ENCODE peak calls at places on chromosomes 12 and 14, in four cellular contexts. One of them, this sample, is unnamed.

GRCh38 chr14:95482967-95483842 is 33.2 kb downstream of the SYNE3 start:
- DNase-seq in NCI-H1417 treated with DMSO at 0.1 percent for 48 hours: no peak
- DNase-seq in T-helper 2 cell: no peak
- DNase-seq in neuronal stem cell: no peak
- DNase-seq in this sample: no peak

GRCh38 chr14:72049462-72049861 is 117.2 kb downstream of the RGS6 start:
- DNase-seq in NCI-H1417 treated with DMSO at 0.1 percent for 48 hours: no peak
- DNase-seq in T-helper 2 cell: no peak
- DNase-seq in neuronal stem cell: no peak
- DNase-seq in this sample: no peak

GRCh38 chr12:89339531-89339930 is 12.8 kb downstream of the DUSP6 start:
- DNase-seq in NCI-H1417 treated with DMSO at 0.1 percent for 48 hours: no peak
- DNase-seq in T-helper 2 cell: no peak
- DNase-seq in neuronal stem cell: no peak
- DNase-seq in this sample: no peak

GRCh38 chr14:101927859-101928258 is 36.5 kb upstream of the DYNC1H1 start:
- DNase-seq in NCI-H1417 treated with DMSO at 0.1 percent for 48 hours: no peak
- DNase-seq in T-helper 2 cell: no peak
- DNase-seq in neuronal stem cell: no peak
- DNase-seq in this sample: no peak

GRCh38 chr14:33842299-33842698 is 108.6 kb downstream of the EGLN3 start:
- DNase-seq in NCI-H1417 treated with DMSO at 0.1 percent for 48 hours: no peak
- DNase-seq in T-helper 2 cell: no peak
- DNase-seq in neuronal stem cell: no peak
- DNase-seq in this sample: no peak

GRCh38 chr12:70070494-70071007 is 172.7 kb upstream of the CNOT2 start:
- DNase-seq in NCI-H1417 treated with DMSO at 0.1 percent for 48 hours: no peak
- DNase-seq in T-helper 2 cell: no peak
- DNase-seq in neuronal stem cell: no peak
- DNase-seq in this sample: no peak

GRCh38 chr12:65294863-65295262 is 16.4 kb downstream of the MSRB3 start:
- DNase-seq in NCI-H1417 treated with DMSO at 0.1 percent for 48 hours: no peak
- DNase-seq in T-helper 2 cell: no peak
- DNase-seq in neuronal stem cell: no peak
- DNase-seq in this sample: no peak

GRCh38 chr12:45192041-45192695 is 23.7 kb upstream of the ANO6 start:
- DNase-seq in NCI-H1417 treated with DMSO at 0.1 percent for 48 hours: no peak
- DNase-seq in T-helper 2 cell: no peak
- DNase-seq in neuronal stem cell: no peak
- DNase-seq in this sample: no peak

GRCh38 chr12:106633451-106633823 is 50.6 kb downstream of the RFX4 start:
- DNase-seq in NCI-H1417 treated with DMSO at 0.1 percent for 48 hours: no peak
- DNase-seq in T-helper 2 cell: no peak
- DNase-seq in neuronal stem cell: no peak
- DNase-seq in this sample: no peak

GRCh38 chr12:110282343-110282860 is 1.4 kb downstream of the ATP2A2 start:
- DNase-seq in NCI-H1417 treated with DMSO at 0.1 percent for 48 hours: no peak
- DNase-seq in T-helper 2 cell: no peak
- DNase-seq in neuronal stem cell: no peak
- DNase-seq in this sample: no peak

GRCh38 chr14:69750495-69750894 is 16.4 kb upstream of the SRSF5 start:
- DNase-seq in NCI-H1417 treated with DMSO at 0.1 percent for 48 hours: no peak
- DNase-seq in T-helper 2 cell: no peak
- DNase-seq in neuronal stem cell: no peak
- DNase-seq in this sample: no peak

GRCh38 chr14:72521968-72522741 is 371.7 kb downstream of the DPF3 start:
- DNase-seq in NCI-H1417 treated with DMSO at 0.1 percent for 48 hours: no peak
- DNase-seq in T-helper 2 cell: no peak
- DNase-seq in neuronal stem cell: no peak
- DNase-seq in this sample: no peak

GRCh38 chr14:69771136-69771535 is 4.2 kb downstream of the SRSF5 start:
- DNase-seq in NCI-H1417 treated with DMSO at 0.1 percent for 48 hours: no peak
- DNase-seq in T-helper 2 cell: no peak
- DNase-seq in neuronal stem cell: no peak
- DNase-seq in this sample: no peak

GRCh38 chr12:66232258-66232657 is 43.2 kb downstream of the IRAK3 start:
- DNase-seq in NCI-H1417 treated with DMSO at 0.1 percent for 48 hours: no peak
- DNase-seq in T-helper 2 cell: no peak
- DNase-seq in neuronal stem cell: no peak
- DNase-seq in this sample: no peak